ENCODE peak calls at places on chromosomes 1 and 21, in five cellular contexts. I, G, K, D and Q are unnamed samples. For H3K9me3, the result is how much of the 10 kb centered on the place peaks cover.

GRCh38 chr1:165703648-165704047 is 5.3 kb upstream of the ALDH9A1 start:
- DNase-seq in D (no peak), K (no peak), G (no peak), I (no peak), Q (no peak)

GRCh38 chr1:181159451-181160151 is 71.1 kb downstream of the IER5 start:
- DNase-seq in I (no peak), K (no peak), G (peak), D (peak), Q (peak)

GRCh38 chr21:41671859-41672542 is 94.9 kb downstream of the RIPK4 start:
- DNase-seq in D (no peak), G (no peak), I (no peak), K (no peak), Q (no peak)

GRCh38 chr21:35510294-35510693 is 461.2 kb upstream of the RUNX1 start:
- DNase-seq in K (no peak), G (no peak), I (no peak), D (no peak), Q (no peak)

GRCh38 chr21:18248171-18248570 is 3.5 kb downstream of the CHODL start:
- DNase-seq in K (no peak), G (no peak), I (no peak), D (no peak), Q (no peak)

GRCh38 chr21:18030248-18030647 is 211.1 kb upstream of the C21orf91 start:
- DNase-seq in D (no peak), K (no peak), I (no peak), G (no peak), Q (no peak)

GRCh38 chr1:100539836-100540536 is 2.0 kb downstream of the GPR88 start:
- DNase-seq in I (no peak), K (peak), D (no peak), G (no peak), Q (no peak)

GRCh38 chr1:115337633-115338456 is at the start of gene NGF:
- DNase-seq in K (peak), G (peak), D (no peak), I (peak), Q (no peak)

GRCh38 chr1:218480691-218481099 is 135.6 kb downstream of the TGFB2 start:
- DNase-seq in G (no peak), K (no peak), I (peak), D (no peak), Q (no peak)

GRCh38 chr1:176643536-176643935 is 180.6 kb downstream of the PAPPA2 start:
- DNase-seq in G (no peak), I (no peak), K (no peak), D (no peak), Q (no peak)

GRCh38 chr1:24562625-24563024 is 6.7 kb downstream of the NCMAP start:
- DNase-seq in G (no peak), K (no peak), I (no peak), D (no peak), Q (no peak)

GRCh38 chr21:38999148-38999547 is 184.1 kb downstream of the PSMG1 start:
- DNase-seq in G (no peak), D (no peak), I (no peak), K (no peak), Q (no peak)

GRCh38 chr1:160681067-160681890 is 30.3 kb downstream of the CD48 start:
- DNase-seq in I (no peak), K (peak), G (peak), D (peak), Q (peak)

GRCh38 chr1:34645109-34645688 is 109.6 kb upstream of the GJB5 start:
- DNase-seq in I (no peak), G (no peak), D (no peak), K (no peak), Q (no peak)

GRCh38 chr1:84827566-84827965 is 65.4 kb downstream of the LPAR3 start:
- DNase-seq in D (no peak), K (no peak), G (no peak), I (no peak), Q (no peak)

GRCh38 chr1:205438213-205439158 is 16.6 kb upstream of the LEMD1 start:
- DNase-seq in D (peak), K (no peak), G (peak), I (peak), Q (no peak)

GRCh38 chr1:4346141-4346540 is 308.3 kb upstream of the AJAP1 start:
- DNase-seq in K (no peak), D (no peak), I (no peak), G (no peak), Q (no peak)

GRCh38 chr1:4344065-4344753 is 310.2 kb upstream of the AJAP1 start:
- DNase-seq in K (no peak), D (no peak), I (no peak), G (no peak), Q (no peak)

DNA sequence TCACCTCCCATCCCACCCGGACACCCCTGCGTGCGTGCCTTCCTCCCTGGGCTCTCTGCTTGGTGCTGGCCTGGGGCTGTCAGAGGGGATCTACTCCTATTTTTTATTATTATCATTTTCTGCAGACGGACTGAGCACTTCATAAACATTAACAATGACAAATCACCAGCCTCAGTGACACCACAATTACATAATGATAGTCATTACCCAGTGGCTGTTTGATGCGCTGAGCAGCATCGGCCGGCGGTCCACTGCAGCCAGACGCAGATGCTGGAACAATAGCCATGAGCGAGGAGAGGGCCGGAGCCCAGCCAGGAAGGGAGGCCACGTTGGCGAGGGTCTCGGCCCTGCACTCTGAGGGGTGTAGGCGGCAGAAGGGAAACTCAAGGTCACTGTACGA is 309.3 kb upstream of the AJAP1 start:
- DNase-seq in I (no peak), G (no peak), K (no peak), D (no peak), Q (no peak)
- H3K9me3 ChIP-seq in I (half or more), G (under half), K (under half), D (under half), Q (under half)

DNA sequence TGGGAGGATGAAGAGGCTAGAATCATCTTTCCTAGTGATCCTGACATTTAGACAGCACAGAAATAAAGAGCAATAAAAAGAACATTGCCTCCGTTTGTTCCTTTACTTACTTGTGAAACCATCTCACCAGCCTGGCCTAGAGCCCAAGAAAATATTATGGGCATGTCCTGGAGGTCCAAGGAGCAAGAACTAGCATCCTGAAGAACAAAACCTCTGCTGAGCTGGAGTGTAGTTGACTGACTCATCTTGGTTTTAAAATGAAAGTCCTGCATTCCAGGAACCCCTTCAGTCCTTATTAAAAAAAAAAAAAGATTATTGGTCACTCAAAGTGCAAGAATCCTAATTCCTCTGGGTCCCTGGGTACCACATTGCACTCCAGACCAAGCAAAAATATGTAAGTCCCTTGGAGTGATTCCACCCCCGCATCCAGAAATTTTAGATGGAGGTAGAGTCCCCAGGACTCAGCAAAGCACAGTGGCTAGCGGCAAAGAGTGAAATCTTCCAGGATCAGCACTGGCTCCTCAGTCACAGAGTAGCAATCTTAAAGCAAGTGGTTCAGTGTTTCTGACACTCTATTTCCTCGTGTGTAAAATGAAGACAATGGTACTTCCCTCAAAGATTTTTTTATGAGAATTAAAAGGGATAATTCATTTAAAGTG is 7.0 kb downstream of the SMCP start:
- DNase-seq in K (no peak), G (no peak), D (no peak), I (no peak), Q (no peak)
- H3K9me3 ChIP-seq in K (under half), G (under half), D (under half), I (under half), Q (under half)

GRCh38 chr21:7947422-7947821 is 2574.0 kb upstream of the TPTE start:
- DNase-seq in G (no peak), D (no peak), K (no peak), I (no peak), Q (no peak)

GRCh38 chr21:7951854-7952519 is 2569.4 kb upstream of the TPTE start:
- DNase-seq in D (no peak), K (no peak), G (no peak), I (no peak), Q (no peak)

GRCh38 chr21:7957713-7958064 is 2563.7 kb upstream of the TPTE start:
- DNase-seq in I (no peak), G (no peak), K (no peak), D (no peak), Q (no peak)

GRCh38 chr21:7952648-7953047 is 2568.7 kb upstream of the TPTE start:
- DNase-seq in I (no peak), D (no peak), K (no peak), G (no peak), Q (no peak)

GRCh38 chr21:7953058-7953457 is 2568.3 kb upstream of the TPTE start:
- DNase-seq in G (no peak), D (no peak), K (no peak), I (no peak), Q (no peak)
- H3K9me3 ChIP-seq in G (under half), D (under half), K (under half), I (half or more), Q (half or more)

GRCh38 chr1:198206292-198206691 is 49.5 kb downstream of the NEK7 start:
- DNase-seq in K (no peak), D (no peak), G (no peak), I (no peak), Q (no peak)

GRCh38 chr1:198212126-198212525 is 55.3 kb downstream of the NEK7 start:
- DNase-seq in I (no peak), D (no peak), G (no peak), K (no peak), Q (no peak)

GRCh38 chr1:198212675-198213074 is 55.9 kb downstream of the NEK7 start:
- DNase-seq in G (no peak), I (peak), D (no peak), K (no peak), Q (no peak)

GRCh38 chr1:198214924-198215323 is 58.1 kb downstream of the NEK7 start:
- DNase-seq in D (no peak), K (no peak), I (no peak), G (no peak), Q (no peak)

GRCh38 chr1:198211696-198212095 is 54.9 kb downstream of the NEK7 start:
- DNase-seq in I (no peak), D (no peak), K (no peak), G (no peak), Q (no peak)
- H3K9me3 ChIP-seq in I (under half), D (under half), K (under half), G (under half), Q (under half)

DNA sequence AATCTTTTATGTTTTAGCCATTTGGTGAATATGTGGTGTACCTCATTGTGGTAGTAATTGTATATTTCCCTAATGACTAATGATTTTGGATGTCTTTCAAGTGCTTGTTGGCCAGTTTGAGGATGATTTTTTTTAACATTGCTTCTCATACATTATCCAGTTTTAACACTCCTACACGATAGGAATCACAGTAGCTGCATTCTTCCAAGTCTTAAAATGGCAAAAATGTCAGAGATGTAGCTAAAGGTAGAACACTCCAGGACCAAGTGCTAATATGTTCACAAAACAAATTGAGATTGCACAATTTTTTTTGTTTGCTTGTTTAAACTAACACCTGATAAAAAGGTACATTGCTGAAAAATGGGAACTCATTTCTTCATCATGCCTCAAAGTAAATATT is 11.7 kb downstream of the USP25 start:
- DNase-seq in I (no peak), G (no peak), D (no peak), K (no peak), Q (no peak)
- H3K9me3 ChIP-seq in I (under half), G (under half), D (under half), K (under half), Q (under half)

DNA sequence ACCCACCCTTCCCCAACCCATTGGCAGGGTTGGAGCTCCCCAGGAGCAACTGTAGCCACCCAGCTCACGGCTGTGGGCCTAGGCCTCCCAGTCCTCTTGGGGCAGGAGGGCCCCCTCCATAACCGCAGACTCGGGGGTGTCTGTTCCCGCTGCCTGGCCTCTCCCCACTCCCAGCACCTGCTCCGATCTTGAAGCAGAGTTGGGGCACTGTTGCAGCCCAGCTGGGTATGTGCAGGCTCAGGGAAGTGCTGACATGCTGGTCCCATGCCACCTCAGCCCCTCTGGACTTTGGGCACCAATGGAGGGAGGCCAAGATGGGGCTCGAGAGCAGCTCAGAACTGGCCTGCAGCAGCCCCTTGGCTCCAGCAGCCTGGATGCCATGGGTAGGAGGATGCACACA is 54.8 kb upstream of the KRTAP11-1 start:
- DNase-seq in I (no peak), D (no peak), G (no peak), K (no peak), Q (no peak)
- H3K9me3 ChIP-seq in I (under half), D (under half), G (under half), K (under half), Q (under half)

GRCh38 chr1:235673981-235674380 is 24.4 kb upstream of the GNG4 start:
- DNase-seq in D (no peak), I (no peak), G (no peak), K (peak), Q (no peak)
- H3K9me3 ChIP-seq in D (under half), I (under half), G (under half), K (under half), Q (under half)

GRCh38 chr1:3003941-3004270 is 17.4 kb upstream of the ACTRT2 start:
- DNase-seq in D (peak), K (no peak), G (no peak), I (no peak), Q (no peak)
- H3K9me3 ChIP-seq in D (under half), K (half or more), G (under half), I (half or more), Q (under half)